ENCODE peak calls at places on chromosomes 1 and 21, in ten cellular contexts. G is GM04504; B is stimulated activated CD8-positive, alpha-beta memory T cell treated with anti-CD3 and anti-CD28 coated beads, Interleukin-4, amount 100 ng/mL, for 4 hours; H is Calu3; D is H1; Z is effector memory CD8-positive, alpha-beta T cell; R is Daoy; Y is AG04450; T is amygdala; V is ACHN. A is an unnamed sample.

GRCh38 chr1:173122958-173123852 is 72.5 kb upstream of the TNFSF18 start:
- DNase-seq in G (peak), Y (peak), B (no peak), R (peak), Z (no peak), D (peak), T (peak), V (peak), H (peak), A (peak)

GRCh38 chr1:211352985-211353515 is 26.4 kb downstream of the TRAF5 start:
- DNase-seq in Z (peak), R (peak), T (no peak), H (peak), G (no peak), V (peak), D (peak), B (peak), Y (no peak), A (peak)

GRCh38 chr1:74629283-74629682 is 44.3 kb downstream of the ERICH3 start:
- DNase-seq in D (no peak), V (peak), H (no peak), Y (no peak), R (no peak), T (no peak), B (no peak), G (no peak), Z (no peak), A (peak)

GRCh38 chr21:46667191-46667734 is 31.8 kb downstream of the PRMT2 start:
- DNase-seq in Z (no peak), H (peak), Y (no peak), B (no peak), R (peak), T (no peak), V (peak), D (no peak), G (no peak), A (peak)

GRCh38 chr1:19967808-19968207 is 11.6 kb downstream of the PLA2G2A start:
- DNase-seq in Y (no peak), B (no peak), D (no peak), G (no peak), H (no peak), V (no peak), T (no peak), Z (no peak), R (no peak), A (no peak)

GRCh38 chr21:33300701-33301631 is 23.8 kb upstream of the IFNAR1 start:
- DNase-seq in T (no peak), D (peak), Z (no peak), H (no peak), Y (no peak), G (no peak), V (no peak), B (no peak), R (no peak), A (no peak)

GRCh38 chr1:87348346-87349019 is 19.8 kb downstream of the LMO4 start:
- DNase-seq in Z (no peak), G (no peak), H (no peak), R (no peak), D (no peak), B (no peak), Y (no peak), T (no peak), V (no peak), A (no peak)

GRCh38 chr21:44046734-44047133 is 34.6 kb downstream of the TRAPPC10 start:
- DNase-seq in Z (no peak), R (no peak), H (no peak), Y (no peak), G (no peak), V (no peak), B (no peak), D (no peak), T (no peak), A (no peak)

GRCh38 chr1:108961752-108962486 is 1.4 kb downstream of the CLCC1 start:
- DNase-seq in B (no peak), G (no peak), R (no peak), Z (no peak), T (no peak), Y (no peak), D (no peak), V (no peak), H (no peak), A (no peak)

GRCh38 chr1:76826072-76826827 is 41.0 kb upstream of the ST6GALNAC5 start:
- DNase-seq in T (no peak), Y (no peak), G (peak), B (no peak), R (peak), V (peak), Z (no peak), H (no peak), D (no peak), A (no peak)

GRCh38 chr1:24767351-24767750 is 22.1 kb downstream of the CLIC4 start:
- DNase-seq in R (no peak), G (no peak), D (no peak), B (no peak), Z (no peak), Y (no peak), T (no peak), V (no peak), H (no peak), A (no peak)

GRCh38 chr1:48341221-48341620 is 118.7 kb downstream of the SLC5A9 start:
- DNase-seq in D (no peak), B (no peak), T (no peak), R (no peak), V (no peak), G (no peak), Y (no peak), H (no peak), Z (no peak), A (no peak)

GRCh38 chr21:16624468-16625102 is 888.3 kb upstream of the CXADR start:
- DNase-seq in V (no peak), B (no peak), G (no peak), H (no peak), R (no peak), Z (no peak), D (no peak), T (no peak), Y (no peak), A (no peak)

GRCh38 chr1:2804628-2805351 is 3.3 kb upstream of the TTC34 start:
- DNase-seq in D (no peak), Y (no peak), G (no peak), H (no peak), T (no peak), B (no peak), R (no peak), Z (no peak), V (no peak), A (no peak)

GRCh38 chr1:45755697-45756096 is 5.2 kb upstream of the IPP start:
- DNase-seq in H (no peak), R (no peak), V (no peak), B (no peak), Z (no peak), Y (no peak), D (no peak), G (no peak), T (no peak), A (no peak)

GRCh38 chr1:1387098-1388077 is 11.7 kb downstream of the CCNL2 start:
- DNase-seq in G (no peak), D (no peak), R (no peak), T (no peak), V (no peak), Y (no peak), Z (no peak), B (no peak), H (no peak), A (no peak)

GRCh38 chr1:245155186-245156040 is 628 bp downstream of the KIF26B start:
- DNase-seq in H (peak), T (no peak), Y (no peak), Z (no peak), R (peak), G (no peak), D (peak), V (peak), B (no peak), A (peak)

GRCh38 chr1:234911787-234912186 is 216.8 kb downstream of the TOMM20 start:
- DNase-seq in Z (peak), T (no peak), R (no peak), D (no peak), H (no peak), V (no peak), G (no peak), Y (no peak), B (no peak), A (no peak)

GRCh38 chr1:85447000-85447943 is 17.7 kb downstream of the DDAH1 start:
- DNase-seq in H (no peak), T (no peak), Y (no peak), V (no peak), D (no peak), R (no peak), Z (no peak), B (no peak), G (no peak), A (no peak)

GRCh38 chr1:25567710-25568089 is 24.3 kb downstream of the LDLRAP1 start:
- DNase-seq in H (no peak), D (no peak), Z (no peak), B (no peak), G (no peak), T (no peak), R (no peak), Y (no peak), V (no peak), A (no peak)

GRCh38 chr1:117592155-117592554 is 13.7 kb upstream of the TENT5C start:
- DNase-seq in Y (no peak), V (no peak), G (no peak), H (no peak), R (no peak), T (no peak), D (no peak), B (no peak), Z (no peak), A (no peak)

GRCh38 chr1:210222288-210223006 is 10.1 kb upstream of the SERTAD4 start:
- DNase-seq in R (peak), H (peak), Y (no peak), T (no peak), G (no peak), Z (no peak), V (peak), D (no peak), B (no peak), A (no peak)

GRCh38 chr1:65985393-65986066 is 192.8 kb downstream of the PDE4B start:
- DNase-seq in R (no peak), H (no peak), T (no peak), Y (no peak), G (no peak), V (no peak), D (no peak), B (no peak), Z (no peak), A (no peak)

GRCh38 chr1:6082430-6082971 is 36.8 kb downstream of the KCNAB2 start:
- DNase-seq in Y (no peak), R (no peak), D (no peak), Z (no peak), G (peak), T (no peak), B (no peak), V (no peak), H (peak), A (no peak)